ENCODE peak calls at places on chromosomes 16 and 17, in five cellular contexts. H, T, U, J and G are unnamed samples.

GRCh38 chr17:2244545-2245525 is 58.8 kb downstream of the SMG6 start:
- DNase-seq in H (peak; percentile 74), T (peak; percentile 90), U (peak; percentile 50), J (peak; percentile 91), G (no peak)

GRCh38 chr16:67329901-67330300 is 3.3 kb downstream of the LRRC36 start:
- DNase-seq in H (no peak), T (no peak), U (no peak), J (no peak), G (no peak)

GRCh38 chr16:46884513-46885293 is 541 bp downstream of the GPT2 start:
- DNase-seq in H (no peak), T (no peak), U (no peak), J (peak; percentile 13), G (no peak)

GRCh38 chr16:66690106-66690847 is 6.3 kb downstream of the CMTM4 start:
- DNase-seq in H (no peak), T (no peak), U (no peak), J (no peak), G (no peak)

GRCh38 chr17:14580494-14580893 is 279.6 kb downstream of the HS3ST3B1 start:
- DNase-seq in H (no peak), T (no peak), U (no peak), J (peak; percentile 40), G (no peak)

GRCh38 chr17:51435641-51436091 is 175.3 kb downstream of the UTP18 start:
- DNase-seq in H (peak; percentile 85), T (peak; percentile 7), U (peak; percentile 92), J (peak; percentile 38), G (peak; percentile 94)

GRCh38 chr16:17461951-17462729 is 8.6 kb downstream of the XYLT1 start:
- DNase-seq in H (no peak), T (no peak), U (no peak), J (no peak), G (no peak)

GRCh38 chr17:31373150-31374082 is 18.1 kb upstream of the RAB11FIP4 start:
- DNase-seq in H (peak; percentile 26), T (peak; percentile 22), U (no peak), J (no peak), G (peak; percentile 12)

GRCh38 chr16:19008245-19008644 is 24.5 kb downstream of the TMC7 start:
- DNase-seq in H (no peak), T (no peak), U (no peak), J (peak; percentile 39), G (no peak)

GRCh38 chr16:87671715-87672270 is 69.5 kb downstream of the JPH3 start:
- DNase-seq in H (no peak), T (no peak), U (no peak), J (no peak), G (no peak)

GRCh38 chr17:38464251-38464722 is 36.0 kb downstream of the ARHGAP23 start:
- DNase-seq in H (no peak), T (no peak), U (no peak), J (peak; percentile 19), G (no peak)

GRCh38 chr16:67165121-67166034 is 833 bp downstream of the HSF4 start:
- DNase-seq in H (no peak), T (no peak), U (no peak), J (no peak), G (no peak)

GRCh38 chr17:55432358-55433028 is 10.9 kb upstream of the MMD start:
- DNase-seq in H (no peak), T (no peak), U (no peak), J (no peak), G (no peak)

GRCh38 chr17:10073026-10073425 is 125.4 kb downstream of the GAS7 start:
- DNase-seq in H (no peak), T (no peak), U (no peak), J (no peak), G (no peak)

GRCh38 chr17:81067331-81067730 is 32.4 kb downstream of the BAIAP2 start:
- DNase-seq in H (no peak), T (no peak), U (no peak), J (no peak), G (no peak)

GRCh38 chr17:34146440-34147043 is 108.5 kb upstream of the CCL2 start:
- DNase-seq in H (peak; percentile 17), T (no peak), U (peak; percentile 10), J (peak; percentile 61), G (no peak)

GRCh38 chr17:21287703-21288449 is 3.4 kb downstream of the MAP2K3 start:
- DNase-seq in H (no peak), T (peak; percentile 87), U (no peak), J (peak; percentile 99), G (no peak)

GRCh38 chr16:85350973-85351372 is 238.7 kb upstream of the CIBAR2 start:
- DNase-seq in H (no peak), T (peak; percentile 94), U (peak; percentile 97), J (peak; percentile 97), G (peak; percentile 61)

GRCh38 chr16:84553873-84554399 is 49.5 kb upstream of the MEAK7 start:
- DNase-seq in H (no peak), T (no peak), U (no peak), J (no peak), G (no peak)

GRCh38 chr16:68936729-68937631 is 93.6 kb downstream of the TANGO6 start:
- DNase-seq in H (no peak), T (no peak), U (no peak), J (no peak), G (no peak)

GRCh38 chr16:30075503-30076275 is at the start of gene PPP4C:
- DNase-seq in H (peak; percentile 36), T (peak; percentile 62), U (peak; percentile 80), J (peak; percentile 94), G (no peak)

GRCh38 chr16:81616321-81617020 is 162.6 kb upstream of the PLCG2 start:
- DNase-seq in H (no peak), T (no peak), U (no peak), J (no peak), G (no peak)